ENCODE peak calls at places on chromosomes 2 and 18, in nine cellular contexts. One of them, this sample, is unnamed.

GRCh38 chr2:16272038-16272788 is 331.9 kb downstream of the MYCN start:
- DNase-seq in iris pigment epithelial cell: no peak
- DNase-seq in stimulated activated CD8-positive, alpha-beta memory T cell treated with anti-CD3 and anti-CD28 coated beads, Interleukin-7, amount 100 ng/mL, for 24 hours: no peak
- DNase-seq in OCI-M1: no peak
- DNase-seq in kidney epithelial cell: no peak
- DNase-seq in keratinocyte: no peak
- DNase-seq in upper lobe of left lung: no peak
- DNase-seq in colonic mucosa: no peak
- DNase-seq in esophagus squamous epithelium: no peak
- DNase-seq in this sample: no peak

GRCh38 chr2:18630541-18630940 is 41.2 kb upstream of the NT5C1B start:
- DNase-seq in colonic mucosa: no peak
- DNase-seq in OCI-M1: no peak
- DNase-seq in kidney epithelial cell: no peak
- DNase-seq in esophagus squamous epithelium: no peak
- DNase-seq in iris pigment epithelial cell: no peak
- DNase-seq in stimulated activated CD8-positive, alpha-beta memory T cell treated with anti-CD3 and anti-CD28 coated beads, Interleukin-7, amount 100 ng/mL, for 24 hours: no peak
- DNase-seq in keratinocyte: no peak
- DNase-seq in upper lobe of left lung: no peak
- DNase-seq in this sample: no peak

GRCh38 chr2:173521450-173522192 is 166.9 kb downstream of the CDCA7 start:
- DNase-seq in upper lobe of left lung: no peak
- DNase-seq in esophagus squamous epithelium: no peak
- DNase-seq in stimulated activated CD8-positive, alpha-beta memory T cell treated with anti-CD3 and anti-CD28 coated beads, Interleukin-7, amount 100 ng/mL, for 24 hours: no peak
- DNase-seq in colonic mucosa: no peak
- DNase-seq in keratinocyte: peak
- DNase-seq in OCI-M1: no peak
- DNase-seq in kidney epithelial cell: peak
- DNase-seq in iris pigment epithelial cell: no peak
- DNase-seq in this sample: no peak

GRCh38 chr2:157628532-157629415 is at the start of gene ACVR1C:
- DNase-seq in colonic mucosa: peak
- DNase-seq in upper lobe of left lung: peak
- DNase-seq in kidney epithelial cell: peak
- DNase-seq in keratinocyte: peak
- DNase-seq in iris pigment epithelial cell: peak
- DNase-seq in esophagus squamous epithelium: no peak
- DNase-seq in stimulated activated CD8-positive, alpha-beta memory T cell treated with anti-CD3 and anti-CD28 coated beads, Interleukin-7, amount 100 ng/mL, for 24 hours: peak
- DNase-seq in OCI-M1: peak
- DNase-seq in this sample: peak

GRCh38 chr2:9091819-9092218 is 88.3 kb upstream of the MBOAT2 start:
- DNase-seq in esophagus squamous epithelium: no peak
- DNase-seq in stimulated activated CD8-positive, alpha-beta memory T cell treated with anti-CD3 and anti-CD28 coated beads, Interleukin-7, amount 100 ng/mL, for 24 hours: no peak
- DNase-seq in iris pigment epithelial cell: peak
- DNase-seq in keratinocyte: no peak
- DNase-seq in upper lobe of left lung: no peak
- DNase-seq in kidney epithelial cell: no peak
- DNase-seq in OCI-M1: no peak
- DNase-seq in colonic mucosa: no peak
- DNase-seq in this sample: no peak

GRCh38 chr2:233766416-233766815 is 6.3 kb downstream of the UGT1A1 start:
- DNase-seq in stimulated activated CD8-positive, alpha-beta memory T cell treated with anti-CD3 and anti-CD28 coated beads, Interleukin-7, amount 100 ng/mL, for 24 hours: no peak
- DNase-seq in colonic mucosa: peak
- DNase-seq in OCI-M1: no peak
- DNase-seq in keratinocyte: no peak
- DNase-seq in kidney epithelial cell: no peak
- DNase-seq in iris pigment epithelial cell: no peak
- DNase-seq in upper lobe of left lung: no peak
- DNase-seq in esophagus squamous epithelium: no peak
- DNase-seq in this sample: no peak

GRCh38 chr2:190537765-190538164 is 3.2 kb upstream of the NEMP2 start:
- DNase-seq in iris pigment epithelial cell: peak
- DNase-seq in upper lobe of left lung: no peak
- DNase-seq in esophagus squamous epithelium: no peak
- DNase-seq in OCI-M1: no peak
- DNase-seq in keratinocyte: no peak
- DNase-seq in kidney epithelial cell: no peak
- DNase-seq in stimulated activated CD8-positive, alpha-beta memory T cell treated with anti-CD3 and anti-CD28 coated beads, Interleukin-7, amount 100 ng/mL, for 24 hours: no peak
- DNase-seq in colonic mucosa: no peak
- DNase-seq in this sample: no peak

GRCh38 chr2:237129625-237130263 is 44.1 kb downstream of the COPS8 start:
- DNase-seq in keratinocyte: no peak
- DNase-seq in OCI-M1: no peak
- DNase-seq in stimulated activated CD8-positive, alpha-beta memory T cell treated with anti-CD3 and anti-CD28 coated beads, Interleukin-7, amount 100 ng/mL, for 24 hours: no peak
- DNase-seq in colonic mucosa: no peak
- DNase-seq in upper lobe of left lung: no peak
- DNase-seq in kidney epithelial cell: no peak
- DNase-seq in esophagus squamous epithelium: no peak
- DNase-seq in iris pigment epithelial cell: no peak
- DNase-seq in this sample: no peak

GRCh38 chr2:162256621-162257020 is 13.4 kb upstream of the FAP start:
- DNase-seq in iris pigment epithelial cell: no peak
- DNase-seq in keratinocyte: no peak
- DNase-seq in kidney epithelial cell: no peak
- DNase-seq in esophagus squamous epithelium: no peak
- DNase-seq in upper lobe of left lung: no peak
- DNase-seq in OCI-M1: no peak
- DNase-seq in stimulated activated CD8-positive, alpha-beta memory T cell treated with anti-CD3 and anti-CD28 coated beads, Interleukin-7, amount 100 ng/mL, for 24 hours: no peak
- DNase-seq in colonic mucosa: no peak
- DNase-seq in this sample: no peak

GRCh38 chr18:41324934-41325333 is 630.1 kb upstream of the PIK3C3 start:
- DNase-seq in keratinocyte: peak
- DNase-seq in OCI-M1: no peak
- DNase-seq in iris pigment epithelial cell: peak
- DNase-seq in esophagus squamous epithelium: no peak
- DNase-seq in colonic mucosa: no peak
- DNase-seq in upper lobe of left lung: no peak
- DNase-seq in stimulated activated CD8-positive, alpha-beta memory T cell treated with anti-CD3 and anti-CD28 coated beads, Interleukin-7, amount 100 ng/mL, for 24 hours: no peak
- DNase-seq in kidney epithelial cell: no peak
- DNase-seq in this sample: no peak

GRCh38 chr2:110669079-110669478 is 8.8 kb downstream of the BUB1 start:
- DNase-seq in colonic mucosa: no peak
- DNase-seq in stimulated activated CD8-positive, alpha-beta memory T cell treated with anti-CD3 and anti-CD28 coated beads, Interleukin-7, amount 100 ng/mL, for 24 hours: no peak
- DNase-seq in OCI-M1: no peak
- DNase-seq in esophagus squamous epithelium: no peak
- DNase-seq in iris pigment epithelial cell: no peak
- DNase-seq in kidney epithelial cell: no peak
- DNase-seq in keratinocyte: no peak
- DNase-seq in upper lobe of left lung: no peak
- DNase-seq in this sample: no peak

GRCh38 chr2:222318712-222319575 is 20.1 kb upstream of the PAX3 start:
- DNase-seq in upper lobe of left lung: peak
- DNase-seq in OCI-M1: no peak
- DNase-seq in keratinocyte: no peak
- DNase-seq in esophagus squamous epithelium: no peak
- DNase-seq in colonic mucosa: peak
- DNase-seq in kidney epithelial cell: no peak
- DNase-seq in stimulated activated CD8-positive, alpha-beta memory T cell treated with anti-CD3 and anti-CD28 coated beads, Interleukin-7, amount 100 ng/mL, for 24 hours: no peak
- DNase-seq in iris pigment epithelial cell: peak
- DNase-seq in this sample: no peak

GRCh38 chr2:146701183-146701582 is 1143.6 kb upstream of the ACVR2A start:
- DNase-seq in keratinocyte: no peak
- DNase-seq in stimulated activated CD8-positive, alpha-beta memory T cell treated with anti-CD3 and anti-CD28 coated beads, Interleukin-7, amount 100 ng/mL, for 24 hours: no peak
- DNase-seq in OCI-M1: peak
- DNase-seq in upper lobe of left lung: no peak
- DNase-seq in esophagus squamous epithelium: no peak
- DNase-seq in colonic mucosa: no peak
- DNase-seq in iris pigment epithelial cell: peak
- DNase-seq in kidney epithelial cell: no peak
- DNase-seq in this sample: no peak

GRCh38 chr2:10790228-10790973 is 22.2 kb downstream of the PDIA6 start:
- DNase-seq in keratinocyte: no peak
- DNase-seq in kidney epithelial cell: peak
- DNase-seq in stimulated activated CD8-positive, alpha-beta memory T cell treated with anti-CD3 and anti-CD28 coated beads, Interleukin-7, amount 100 ng/mL, for 24 hours: no peak
- DNase-seq in colonic mucosa: no peak
- DNase-seq in iris pigment epithelial cell: no peak
- DNase-seq in OCI-M1: no peak
- DNase-seq in upper lobe of left lung: no peak
- DNase-seq in esophagus squamous epithelium: no peak
- DNase-seq in this sample: no peak

GRCh38 chr2:54772110-54772509 is 48.6 kb downstream of the EML6 start:
- DNase-seq in esophagus squamous epithelium: no peak
- DNase-seq in kidney epithelial cell: no peak
- DNase-seq in colonic mucosa: no peak
- DNase-seq in stimulated activated CD8-positive, alpha-beta memory T cell treated with anti-CD3 and anti-CD28 coated beads, Interleukin-7, amount 100 ng/mL, for 24 hours: no peak
- DNase-seq in keratinocyte: no peak
- DNase-seq in OCI-M1: no peak
- DNase-seq in upper lobe of left lung: no peak
- DNase-seq in iris pigment epithelial cell: peak
- DNase-seq in this sample: no peak

GRCh38 chr2:42196403-42197267 is 27.5 kb downstream of the EML4 start:
- DNase-seq in colonic mucosa: peak
- DNase-seq in OCI-M1: peak
- DNase-seq in esophagus squamous epithelium: no peak
- DNase-seq in keratinocyte: no peak
- DNase-seq in iris pigment epithelial cell: peak
- DNase-seq in kidney epithelial cell: peak
- DNase-seq in stimulated activated CD8-positive, alpha-beta memory T cell treated with anti-CD3 and anti-CD28 coated beads, Interleukin-7, amount 100 ng/mL, for 24 hours: no peak
- DNase-seq in upper lobe of left lung: no peak
- DNase-seq in this sample: no peak

GRCh38 chr2:9993490-9994165 is 42.1 kb downstream of the GRHL1 start:
- DNase-seq in upper lobe of left lung: no peak
- DNase-seq in esophagus squamous epithelium: no peak
- DNase-seq in colonic mucosa: no peak
- DNase-seq in OCI-M1: no peak
- DNase-seq in iris pigment epithelial cell: no peak
- DNase-seq in kidney epithelial cell: no peak
- DNase-seq in stimulated activated CD8-positive, alpha-beta memory T cell treated with anti-CD3 and anti-CD28 coated beads, Interleukin-7, amount 100 ng/mL, for 24 hours: no peak
- DNase-seq in keratinocyte: no peak
- DNase-seq in this sample: no peak

GRCh38 chr2:6958616-6959235 is 41.5 kb downstream of the RNF144A start:
- DNase-seq in keratinocyte: no peak
- DNase-seq in kidney epithelial cell: no peak
- DNase-seq in upper lobe of left lung: no peak
- DNase-seq in OCI-M1: no peak
- DNase-seq in stimulated activated CD8-positive, alpha-beta memory T cell treated with anti-CD3 and anti-CD28 coated beads, Interleukin-7, amount 100 ng/mL, for 24 hours: no peak
- DNase-seq in iris pigment epithelial cell: no peak
- DNase-seq in esophagus squamous epithelium: no peak
- DNase-seq in colonic mucosa: no peak
- DNase-seq in this sample: peak

GRCh38 chr2:113217455-113218282 is 43.9 kb downstream of the PSD4 start:
- DNase-seq in keratinocyte: no peak
- DNase-seq in upper lobe of left lung: peak
- DNase-seq in OCI-M1: no peak
- DNase-seq in kidney epithelial cell: no peak
- DNase-seq in colonic mucosa: no peak
- DNase-seq in stimulated activated CD8-positive, alpha-beta memory T cell treated with anti-CD3 and anti-CD28 coated beads, Interleukin-7, amount 100 ng/mL, for 24 hours: no peak
- DNase-seq in esophagus squamous epithelium: no peak
- DNase-seq in iris pigment epithelial cell: peak
- DNase-seq in this sample: no peak

GRCh38 chr2:101832114-101832513 is 134.6 kb downstream of the MAP4K4 start:
- DNase-seq in OCI-M1: peak
- DNase-seq in esophagus squamous epithelium: no peak
- DNase-seq in upper lobe of left lung: no peak
- DNase-seq in colonic mucosa: no peak
- DNase-seq in stimulated activated CD8-positive, alpha-beta memory T cell treated with anti-CD3 and anti-CD28 coated beads, Interleukin-7, amount 100 ng/mL, for 24 hours: no peak
- DNase-seq in iris pigment epithelial cell: no peak
- DNase-seq in keratinocyte: no peak
- DNase-seq in kidney epithelial cell: no peak
- DNase-seq in this sample: no peak

GRCh38 chr2:112242384-112242783 is 12.5 kb downstream of the ZC3H8 start:
- DNase-seq in colonic mucosa: no peak
- DNase-seq in keratinocyte: no peak
- DNase-seq in kidney epithelial cell: no peak
- DNase-seq in stimulated activated CD8-positive, alpha-beta memory T cell treated with anti-CD3 and anti-CD28 coated beads, Interleukin-7, amount 100 ng/mL, for 24 hours: no peak
- DNase-seq in OCI-M1: no peak
- DNase-seq in esophagus squamous epithelium: no peak
- DNase-seq in upper lobe of left lung: no peak
- DNase-seq in iris pigment epithelial cell: no peak
- DNase-seq in this sample: no peak

GRCh38 chr18:39675916-39676315 is 2110.3 kb upstream of the CELF4 start:
- DNase-seq in OCI-M1: peak
- DNase-seq in kidney epithelial cell: no peak
- DNase-seq in iris pigment epithelial cell: no peak
- DNase-seq in colonic mucosa: no peak
- DNase-seq in upper lobe of left lung: no peak
- DNase-seq in keratinocyte: no peak
- DNase-seq in stimulated activated CD8-positive, alpha-beta memory T cell treated with anti-CD3 and anti-CD28 coated beads, Interleukin-7, amount 100 ng/mL, for 24 hours: no peak
- DNase-seq in esophagus squamous epithelium: no peak
- DNase-seq in this sample: no peak